ENCODE peak calls at places on chromosomes 16 and 17, in ten cellular contexts. Z, M, X, U, K, G, N, O, Q and J are unnamed samples.

GRCh38 chr17:72518810-72519597 is 398.2 kb downstream of the SOX9 start:
- DNase-seq in K (no peak), X (no peak), Q (no peak), M (no peak), U (no peak), N (no peak), O (no peak), G (no peak), Z (no peak), J (peak)

GRCh38 chr17:61398721-61399130 is 917 bp upstream of the TBX2 start:
- DNase-seq in G (no peak), M (no peak), U (no peak), K (no peak), O (no peak), Q (no peak), Z (no peak), N (no peak), X (no peak), J (no peak)

GRCh38 chr17:42133461-42134041 is 10.9 kb downstream of the HSPB9 start:
- DNase-seq in Q (no peak), X (no peak), Z (no peak), U (peak), G (no peak), K (no peak), M (peak), N (no peak), O (no peak), J (no peak)

GRCh38 chr17:78985395-78985794 is 5.7 kb upstream of the LGALS3BP start:
- DNase-seq in U (no peak), X (no peak), K (no peak), N (no peak), O (no peak), M (no peak), Z (no peak), G (no peak), Q (no peak), J (no peak)

GRCh38 chr16:64543401-64543800 is 578.5 kb downstream of the CDH11 start:
- DNase-seq in N (no peak), M (no peak), K (no peak), G (no peak), Z (no peak), U (no peak), Q (no peak), X (no peak), O (no peak), J (no peak)

GRCh38 chr17:82019905-82020873 is 2.5 kb downstream of the CENPX start:
- DNase-seq in X (peak), Q (no peak), G (no peak), M (peak), U (peak), O (peak), K (peak), N (peak), Z (no peak), J (peak)

GRCh38 chr16:11107781-11108465 is 148.1 kb downstream of the SOCS1 start:
- DNase-seq in M (no peak), G (no peak), X (no peak), Q (peak), O (peak), Z (no peak), U (no peak), N (no peak), K (no peak), J (no peak)

GRCh38 chr16:25177831-25178688 is 38.7 kb upstream of the AQP8 start:
- DNase-seq in X (no peak), U (no peak), Q (no peak), G (no peak), N (no peak), Z (no peak), M (no peak), O (no peak), K (no peak), J (peak)

GRCh38 chr17:8928347-8928746 is 37.2 kb downstream of the PIK3R5 start:
- DNase-seq in G (no peak), Z (no peak), N (no peak), Q (no peak), X (no peak), U (no peak), O (no peak), M (no peak), K (no peak), J (no peak)

GRCh38 chr17:41777579-41778188 is 8.8 kb downstream of the JUP start:
- DNase-seq in M (no peak), U (no peak), K (peak), X (no peak), Q (peak), O (peak), N (no peak), G (peak), Z (no peak), J (peak)